ENCODE peak calls at places on chromosomes 1 and 21, in four cellular contexts. I is DMS153, A is NCI-H1105 treated with DMSO at 0.1 percent for 48 hours, P is fibroblast of villous mesenchyme. W is an unnamed sample.

GRCh38 chr1:79929356-79929755 is 922.8 kb upstream of the ADGRL4 start:
- DNase-seq in I (no peak), A (no peak), P (no peak), W (no peak)

GRCh38 chr1:109928591-109929111 is 18.0 kb downstream of the CSF1 start:
- DNase-seq in I (no peak), A (no peak), P (peak; percentile 92), W (no peak)

GRCh38 chr1:207863893-207864535 is 46.9 kb downstream of the CD34 start:
- DNase-seq in I (no peak), A (no peak), P (no peak), W (peak; percentile 49)

GRCh38 chr1:215682232-215682631 is 115.1 kb downstream of the KCTD3 start:
- DNase-seq in I (peak; percentile 26), A (peak; percentile 78), P (no peak), W (no peak)

GRCh38 chr1:38486115-38486514 is 373.5 kb downstream of the RRAGC start:
- DNase-seq in I (no peak), A (no peak), P (no peak), W (no peak)

GRCh38 chr1:59704721-59705120 is 110.0 kb upstream of the HOOK1 start:
- DNase-seq in I (no peak), A (no peak), P (no peak), W (no peak)

GRCh38 chr21:28402616-28402989 is 590.1 kb downstream of the LTN1 start:
- DNase-seq in I (no peak), A (no peak), P (no peak), W (no peak)

GRCh38 chr1:56452027-56453011 is 127.0 kb downstream of the PLPP3 start:
- DNase-seq in I (no peak), A (no peak), P (no peak), W (no peak)

GRCh38 chr1:48977273-48977672 is 200.6 kb upstream of the BEND5 start:
- DNase-seq in I (no peak), A (no peak), P (no peak), W (no peak)

GRCh38 chr1:7390604-7391000 is 380.5 kb upstream of the VAMP3 start:
- DNase-seq in I (no peak), A (no peak), P (no peak), W (no peak)

GRCh38 chr1:213231795-213232231 is 180.8 kb downstream of the RPS6KC1 start:
- DNase-seq in I (no peak), A (peak; percentile 67), P (no peak), W (no peak)

GRCh38 chr1:167524651-167525050 is 6.3 kb upstream of the CD247 start:
- DNase-seq in I (no peak), A (no peak), P (peak; percentile 23), W (no peak)

GRCh38 chr1:248849152-248849551 is 9.7 kb downstream of the ZNF692 start:
- DNase-seq in I (no peak), A (no peak), P (no peak), W (no peak)

GRCh38 chr1:110554871-110555801 is 36.2 kb upstream of the KCNA10 start:
- DNase-seq in I (peak; percentile 36), A (no peak), P (peak; percentile 7), W (peak; percentile 39)

GRCh38 chr1:8031176-8031785 is 5.2 kb upstream of the ERRFI1 start:
- DNase-seq in I (peak; percentile 12), A (peak; percentile 54), P (peak; percentile 84), W (peak; percentile 25)

GRCh38 chr1:223785808-223786207 is 59.9 kb downstream of the TP53BP2 start:
- DNase-seq in I (no peak), A (no peak), P (peak; percentile 30), W (no peak)

GRCh38 chr1:20348326-20348910 is 57.7 kb downstream of the VWA5B1 start:
- DNase-seq in I (no peak), A (no peak), P (no peak), W (no peak)

GRCh38 chr1:41983451-41983850 is 64.7 kb upstream of the HIVEP3 start:
- DNase-seq in I (no peak), A (no peak), P (no peak), W (no peak)

GRCh38 chr1:185108324-185108723 is 48.4 kb downstream of the TRMT1L start:
- DNase-seq in I (no peak), A (no peak), P (peak; percentile 5), W (no peak)

GRCh38 chr1:31672988-31673387 is 28.3 kb upstream of the PEF1 start:
- DNase-seq in I (no peak), A (no peak), P (no peak), W (no peak)

GRCh38 chr1:202704601-202705000 is 5.7 kb downstream of the SYT2 start:
- DNase-seq in I (no peak), A (no peak), P (no peak), W (no peak)

GRCh38 chr1:55813619-55814018 is 598.5 kb upstream of the USP24 start:
- DNase-seq in I (no peak), A (no peak), P (peak; percentile 95), W (no peak)

GRCh38 chr21:17513214-17514123 is 626 bp downstream of the CXADR start:
- DNase-seq in I (no peak), A (peak; percentile 63), P (peak; percentile 47), W (no peak)

W was measured in immature natural killer cell.